ENCODE peak calls at places on chromosomes 13 and 19, in four cellular contexts. J, P, Y and K are unnamed samples.

GRCh38 chr19:49216076-49216475 is 58.5 kb downstream of the TRPM4 start:
- DNase-seq in J (no peak), P (no peak), Y (no peak), K (no peak)

GRCh38 chr13:26897706-26898550 is 137.3 kb upstream of the GPR12 start:
- DNase-seq in J (no peak), P (no peak), Y (no peak), K (no peak)

GRCh38 chr19:14317157-14317556 is 64.1 kb upstream of the ADGRE5 start:
- DNase-seq in J (no peak), P (no peak), Y (no peak), K (no peak)

GRCh38 chr19:16737909-16738308 is 18.3 kb downstream of the NWD1 start:
- DNase-seq in J (no peak), P (no peak), Y (no peak), K (no peak)

GRCh38 chr13:38008636-38009035 is 139.1 kb upstream of the TRPC4 start:
- DNase-seq in J (no peak), P (no peak), Y (no peak), K (no peak)

GRCh38 chr19:43534811-43535761 is 2.1 kb downstream of the ZNF575 start:
- DNase-seq in J (peak; percentile 33), P (peak; percentile 60), Y (peak; percentile 64), K (peak; percentile 67)

GRCh38 chr13:113023217-113023597 is 54.2 kb downstream of the MCF2L start:
- DNase-seq in J (peak; percentile 14), P (peak; percentile 51), Y (no peak), K (no peak)

GRCh38 chr13:73179906-73180305 is 121.1 kb downstream of the KLF5 start:
- DNase-seq in J (no peak), P (no peak), Y (no peak), K (no peak)

GRCh38 chr19:6232567-6232966 is 47.2 kb downstream of the MLLT1 start:
- DNase-seq in J (no peak), P (no peak), Y (no peak), K (no peak)

GRCh38 chr13:95500136-95500718 is 52.3 kb upstream of the CLDN10 start:
- DNase-seq in J (no peak), P (no peak), Y (no peak), K (no peak)

GRCh38 chr13:97810152-97810551 is 143.3 kb upstream of the IPO5 start:
- DNase-seq in J (no peak), P (no peak), Y (no peak), K (no peak)

GRCh38 chr13:85652536-85652935 is 146.7 kb downstream of the SLITRK6 start:
- DNase-seq in J (no peak), P (no peak), Y (no peak), K (no peak)

GRCh38 chr13:30341815-30342570 is 34.6 kb upstream of the KATNAL1 start:
- DNase-seq in J (no peak), P (peak; percentile 82), Y (peak; percentile 91), K (no peak)

GRCh38 chr19:12052571-12053169 is at the start of gene ZNF878:
- DNase-seq in J (peak; percentile 82), P (peak; percentile 91), Y (peak; percentile 88), K (peak; percentile 86)

GRCh38 chr13:98474761-98475160 is 102.1 kb downstream of the STK24 start:
- DNase-seq in J (no peak), P (no peak), Y (no peak), K (no peak)

GRCh38 chr19:33887891-33888290 is 91.2 kb downstream of the KCTD15 start:
- DNase-seq in J (no peak), P (no peak), Y (no peak), K (no peak)

GRCh38 chr13:110471833-110472162 is 89.7 kb downstream of the RAB20 start:
- DNase-seq in J (peak; percentile 62), P (peak; percentile 72), Y (no peak), K (peak; percentile 88)
- TF ChIP-seq POLR2A in J (no peak), P (no peak), Y (no peak), K (no peak)

GRCh38 chr19:45123440-45123850 is 30.5 kb downstream of the PPP1R37 start:
- DNase-seq in J (no peak), P (no peak), Y (peak; percentile 94), K (no peak)
- H3K4me1 ChIP-seq in J (peaks cover 10% of the 10 kb centered on the region), P (peaks cover 3% of the 10 kb centered on the region), Y (peaks cover 15% of the 10 kb centered on the region), K (no peaks in the 10 kb centered on the region)

GRCh38 chr19:52945652-52946321 is 16.9 kb downstream of the ZNF816 start:
- DNase-seq in J (no peak), P (no peak), Y (no peak), K (no peak)

GRCh38 chr19:52943134-52943883 is 19.4 kb downstream of the ZNF816 start:
- DNase-seq in J (no peak), P (no peak), Y (no peak), K (no peak)

GRCh38 chr19:52942371-52943133 is 19.3 kb upstream of the ZNF888 start:
- DNase-seq in J (peak; percentile 78), P (peak; percentile 89), Y (peak; percentile 97), K (peak; percentile 97)

GRCh38 chr19:52941941-52942370 is 18.7 kb upstream of the ZNF888 start:
- DNase-seq in J (peak; percentile 23), P (no peak), Y (no peak), K (peak; percentile 31)

DNA sequence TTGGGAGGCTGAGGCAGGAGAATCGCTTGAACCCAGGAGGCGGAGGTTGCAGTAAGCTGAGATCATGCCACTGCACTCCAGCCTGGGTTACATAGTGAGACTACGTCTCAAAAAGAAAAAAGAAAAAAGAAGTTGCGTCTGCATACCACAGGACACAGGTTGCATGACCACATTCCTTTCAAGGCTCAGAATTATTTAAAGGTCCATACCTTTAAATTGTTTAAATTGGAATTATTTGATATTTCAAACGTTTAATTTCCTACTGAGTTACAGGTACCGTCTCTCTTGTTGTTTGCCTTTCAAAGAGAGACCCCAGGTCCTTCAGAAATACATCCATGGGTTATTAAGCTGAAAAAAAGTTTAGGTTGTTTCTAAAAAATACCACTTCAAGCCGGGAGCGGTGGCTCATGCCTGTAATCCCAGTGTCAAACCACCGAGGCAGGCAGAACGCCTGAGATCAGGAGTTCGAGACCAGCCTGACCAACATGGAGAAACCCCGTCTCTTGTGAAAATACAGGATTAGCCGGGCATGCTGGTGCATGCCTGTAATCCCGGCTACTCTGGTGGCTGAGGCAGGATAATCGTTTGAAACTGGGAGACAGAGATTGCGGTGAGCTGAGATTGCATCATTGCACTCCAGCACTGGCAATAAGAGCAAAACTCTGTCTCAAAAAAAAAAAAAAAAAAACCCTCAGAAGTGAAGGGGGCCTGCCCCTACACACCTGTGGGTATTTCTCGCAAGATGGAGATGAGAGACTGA is 18.6 kb downstream of the ZNF816 start:
- DNase-seq in J (no peak), P (no peak), Y (no peak), K (no peak)
- H3K4me3 ChIP-seq in J (no peak overlapping the region), P (no peak overlapping the region), Y (no peak overlapping the region), K (no peak overlapping the region)

GRCh38 chr19:55080915-55081772 is 5.5 kb downstream of the EPS8L1 start:
- DNase-seq in J (peak; percentile 95), P (peak; percentile 72), Y (peak; percentile 74), K (peak; percentile 97)

GRCh38 chr19:55081773-55082022 is 6.0 kb downstream of the EPS8L1 start:
- DNase-seq in J (no peak), P (no peak), Y (no peak), K (no peak)

GRCh38 chr19:55079400-55080038 is 3.9 kb downstream of the EPS8L1 start:
- DNase-seq in J (no peak), P (no peak), Y (no peak), K (no peak)

GRCh38 chr19:55078996-55079395 is 3.3 kb downstream of the EPS8L1 start:
- DNase-seq in J (no peak), P (no peak), Y (no peak), K (no peak)

GRCh38 chr19:55080121-55080914 is 4.6 kb downstream of the EPS8L1 start:
- DNase-seq in J (peak; percentile 98), P (peak; percentile 60), Y (peak; percentile 77), K (peak; percentile 90)
- TF ChIP-seq POLR2A in J (peak; percentile 87), P (no peak), Y (no peak), K (no peak)

DNA sequence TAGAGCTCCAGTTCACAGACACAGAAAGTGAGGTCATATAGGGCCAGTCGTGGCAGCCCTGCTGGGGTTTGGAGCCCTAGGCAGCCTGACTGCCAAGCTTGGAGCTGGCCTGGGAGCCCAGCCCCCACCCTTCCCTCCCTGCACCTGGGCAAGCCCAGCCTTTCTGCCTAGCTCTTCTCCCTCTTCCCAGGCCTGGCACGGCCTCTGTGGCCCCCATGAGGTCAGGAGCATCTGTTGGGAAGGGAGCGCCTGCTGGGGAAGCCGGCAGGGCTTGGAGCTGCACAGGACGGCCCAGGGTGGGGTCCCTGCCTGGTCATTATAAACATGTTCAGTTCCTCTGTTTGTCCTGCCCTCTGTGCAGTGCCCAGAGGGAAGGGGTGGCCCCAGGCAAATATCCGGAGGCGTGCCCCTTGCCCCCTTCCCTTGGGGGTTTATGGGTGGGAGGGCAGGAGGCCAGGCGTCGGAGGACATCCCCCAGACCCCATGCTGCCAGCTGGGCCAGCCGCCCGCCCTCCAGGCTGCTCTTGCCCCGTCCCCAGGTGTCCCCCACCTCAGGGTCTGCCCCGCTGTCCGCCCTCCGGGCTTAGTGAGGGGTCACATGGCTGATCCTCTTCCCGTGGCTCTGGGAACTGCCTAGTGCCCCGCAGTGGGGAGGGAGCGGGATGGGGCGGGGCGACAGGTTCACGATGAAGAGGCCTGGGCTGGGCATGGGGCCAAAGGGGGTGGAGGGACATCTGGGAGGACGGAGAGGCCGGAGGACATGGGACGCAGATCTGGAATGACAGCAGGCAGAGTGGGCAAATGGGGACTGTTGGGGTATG is 30.0 kb upstream of the NCCRP1 start:
- DNase-seq in J (no peak), P (peak; percentile 74), Y (peak; percentile 96), K (no peak)
- H3K4me1 ChIP-seq in J (peaks cover 6% of the 10 kb centered on the region), P (peaks cover 15% of the 10 kb centered on the region), Y (peaks cover 24% of the 10 kb centered on the region), K (no peaks in the 10 kb centered on the region)

DNA sequence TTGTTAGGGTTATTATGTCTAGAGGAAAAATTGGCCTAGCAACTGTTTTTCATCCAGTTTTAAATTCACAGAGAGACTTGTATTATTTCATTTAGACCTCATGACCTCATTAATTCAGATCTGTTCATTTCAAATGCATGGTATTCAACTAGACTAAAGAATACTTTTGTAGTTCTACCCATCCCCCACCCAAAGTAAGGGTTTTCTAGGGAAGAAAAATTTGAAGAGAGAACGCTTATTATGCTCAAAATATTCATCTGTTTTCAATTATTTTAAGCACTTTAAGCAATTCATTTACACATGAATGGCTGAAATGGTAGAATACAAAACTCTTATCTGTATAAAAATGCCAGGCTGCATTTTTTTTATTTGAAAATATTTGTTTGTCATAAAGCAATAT is 1781.8 kb upstream of the MIR17HG start:
- DNase-seq in J (no peak), P (no peak), Y (no peak), K (no peak)
- H3K4me3 ChIP-seq in J (no peak overlapping the region), P (no peak overlapping the region), Y (no peak overlapping the region), K (no peak overlapping the region)

GRCh38 chr19:39342647-39343305 is 555 bp downstream of the SAMD4B start:
- DNase-seq in J (peak; percentile 29), P (no peak), Y (no peak), K (peak; percentile 51)
- TF ChIP-seq POLR2A in J (no peak), P (no peak), Y (no peak), K (no peak)